ENCODE peak calls at places on chromosomes 11 and 22, in five cellular contexts. V, S, M, O and Z are unnamed samples.

GRCh38 chr11:121365304-121365703 is 72.7 kb downstream of the SC5D start:
- DNase-seq in M (no peak), V (no peak), O (no peak), S (no peak), Z (no peak)

GRCh38 chr22:37133304-37134018 is 16.3 kb downstream of the IL2RB start:
- DNase-seq in O (no peak), V (no peak), M (no peak), S (no peak), Z (no peak)

GRCh38 chr11:72752088-72752914 is at the start of gene ARAP1:
- DNase-seq in O (peak; percentile 68), S (peak; percentile 66), V (peak; percentile 81), M (peak; percentile 82), Z (peak; percentile 69)

GRCh38 chr22:46929046-46929688 is 166.7 kb downstream of the TBC1D22A start:
- DNase-seq in V (no peak), O (no peak), S (no peak), M (no peak), Z (no peak)

GRCh38 chr11:33930317-33931021 is 38.6 kb upstream of the LMO2 start:
- DNase-seq in V (peak; percentile 89), S (peak; percentile 27), O (peak; percentile 54), M (peak; percentile 38), Z (peak; percentile 77)

GRCh38 chr22:30947163-30947820 is 21.3 kb downstream of the MORC2 start:
- DNase-seq in S (no peak), M (no peak), O (peak; percentile 80), V (no peak), Z (no peak)

GRCh38 chr11:65710424-65710823 is 1.6 kb upstream of the KAT5 start:
- DNase-seq in M (no peak), V (peak; percentile 14), S (no peak), O (peak; percentile 15), Z (no peak)

GRCh38 chr11:19728436-19728835 is 15.8 kb downstream of the NAV2 start:
- DNase-seq in S (no peak), O (no peak), V (peak; percentile 13), M (no peak), Z (no peak)

GRCh38 chr11:69449320-69450063 is 32.0 kb upstream of the LINC01488 start:
- DNase-seq in O (no peak), V (peak; percentile 68), M (peak; percentile 56), S (peak; percentile 37), Z (no peak)

GRCh38 chr11:14386895-14387480 is 28.0 kb upstream of the RRAS2 start:
- DNase-seq in O (no peak), S (no peak), M (no peak), V (peak; percentile 90), Z (no peak)

GRCh38 chr11:107928767-107929507 is 689 bp downstream of the RAB39A start:
- DNase-seq in M (no peak), O (no peak), S (peak; percentile 13), V (no peak), Z (no peak)

GRCh38 chr11:78339483-78339882 is 78.1 kb downstream of the GAB2 start:
- DNase-seq in O (no peak), M (no peak), V (no peak), S (no peak), Z (no peak)

DNA sequence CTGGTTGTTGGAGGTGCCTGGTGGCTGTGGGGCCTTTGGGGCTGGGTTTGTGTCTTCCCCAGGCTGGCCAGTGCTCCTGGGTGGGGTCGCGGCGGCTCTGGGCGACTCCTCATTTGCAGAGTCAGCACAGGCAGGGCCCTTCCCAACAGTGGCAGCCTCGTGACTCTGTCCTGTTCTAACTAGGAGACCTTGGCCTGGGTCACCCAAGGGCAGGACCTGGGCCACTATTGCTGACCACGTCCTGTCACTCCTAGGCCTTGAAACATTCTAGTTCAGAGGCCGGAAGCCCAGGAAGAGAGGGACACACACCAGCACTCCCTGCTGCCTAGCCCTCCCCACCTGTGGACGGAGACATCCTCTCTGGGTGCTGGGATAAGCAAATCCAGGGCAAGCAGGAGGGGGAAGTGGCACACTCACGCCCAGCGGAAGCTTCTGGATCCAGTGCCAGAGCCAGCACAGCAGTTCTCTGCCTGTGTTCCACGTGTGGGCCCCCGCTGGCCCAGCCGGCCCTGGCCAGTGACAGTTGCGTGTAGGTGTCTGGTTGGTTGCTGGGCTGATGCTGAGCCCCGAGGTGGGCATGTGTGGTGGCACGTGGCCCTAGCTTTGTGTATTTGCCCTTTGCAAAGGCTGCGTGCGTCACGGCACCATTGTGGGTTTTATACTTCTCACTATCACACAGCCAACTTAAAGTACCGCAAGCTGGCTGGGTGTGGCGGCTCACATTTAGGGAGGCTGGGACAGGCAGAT is 4.3 kb upstream of the CHID1 start:
- DNase-seq in M (peak; percentile 44), O (no peak), S (peak; percentile 58), V (no peak), Z (no peak)
- TF ChIP-seq CTCF in M (no peak), O (no peak), S (no peak), V (no peak), Z (no peak)

DNA sequence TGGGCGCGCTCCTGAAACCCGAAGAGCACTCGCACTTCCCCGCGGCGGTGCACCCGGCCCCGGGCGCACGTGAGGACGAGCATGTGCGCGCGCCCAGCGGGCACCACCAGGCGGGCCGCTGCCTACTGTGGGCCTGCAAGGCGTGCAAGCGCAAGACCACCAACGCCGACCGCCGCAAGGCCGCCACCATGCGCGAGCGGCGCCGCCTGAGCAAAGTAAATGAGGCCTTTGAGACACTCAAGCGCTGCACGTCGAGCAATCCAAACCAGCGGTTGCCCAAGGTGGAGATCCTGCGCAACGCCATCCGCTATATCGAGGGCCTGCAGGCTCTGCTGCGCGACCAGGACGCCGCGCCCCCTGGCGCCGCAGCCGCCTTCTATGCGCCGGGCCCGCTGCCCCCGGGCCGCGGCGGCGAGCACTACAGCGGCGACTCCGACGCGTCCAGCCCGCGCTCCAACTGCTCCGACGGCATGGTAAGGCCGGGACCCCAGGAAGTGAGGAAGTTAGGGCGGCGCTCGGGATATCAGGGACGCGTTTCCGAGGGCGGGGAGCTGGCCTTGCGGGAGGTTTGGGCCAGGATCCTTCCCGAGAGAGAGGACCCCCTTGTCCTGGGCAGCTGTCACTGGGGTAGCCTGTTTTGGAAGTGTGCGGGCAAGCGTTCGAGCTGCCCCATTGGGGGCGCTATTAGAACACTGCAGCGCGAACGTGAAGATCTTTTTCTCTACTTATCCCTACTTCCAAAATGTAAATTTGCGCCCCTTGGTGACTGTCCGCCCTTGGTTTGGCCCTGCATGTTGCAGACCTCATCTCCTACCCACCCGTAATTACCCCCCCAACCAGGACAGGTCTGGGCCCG is 797 bp downstream of the MYOD1 start:
- DNase-seq in M (no peak), S (peak; percentile 77), O (no peak), V (peak; percentile 40), Z (no peak)
- TF ChIP-seq CTCF in M (no peak), S (peak; percentile 66), O (peak; percentile 14), V (peak; percentile 20), Z (no peak)

DNA sequence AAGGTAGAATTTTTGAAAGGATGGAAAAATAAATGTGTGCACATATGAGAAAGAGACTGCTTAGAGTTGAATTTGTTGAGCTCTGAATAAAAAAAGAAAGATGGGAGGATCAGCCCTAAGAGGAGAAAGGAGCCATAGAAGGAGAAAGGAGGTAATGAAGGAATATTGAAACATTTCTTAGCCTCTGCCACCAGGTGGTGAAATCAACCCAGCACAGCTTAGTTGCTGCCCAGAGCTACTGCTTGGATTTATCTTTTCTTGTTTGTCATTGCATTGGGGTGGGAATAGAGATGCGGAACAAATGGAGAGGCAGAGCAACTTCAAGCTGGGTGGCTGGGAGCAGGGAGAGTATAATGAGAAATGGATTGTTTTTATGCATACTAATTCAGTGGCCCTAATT is 80.4 kb downstream of the SERGEF start:
- DNase-seq in S (no peak), M (no peak), O (no peak), V (no peak), Z (no peak)
- TF ChIP-seq CTCF in S (no peak), M (no peak), O (no peak), V (peak; percentile 15), Z (no peak)

DNA sequence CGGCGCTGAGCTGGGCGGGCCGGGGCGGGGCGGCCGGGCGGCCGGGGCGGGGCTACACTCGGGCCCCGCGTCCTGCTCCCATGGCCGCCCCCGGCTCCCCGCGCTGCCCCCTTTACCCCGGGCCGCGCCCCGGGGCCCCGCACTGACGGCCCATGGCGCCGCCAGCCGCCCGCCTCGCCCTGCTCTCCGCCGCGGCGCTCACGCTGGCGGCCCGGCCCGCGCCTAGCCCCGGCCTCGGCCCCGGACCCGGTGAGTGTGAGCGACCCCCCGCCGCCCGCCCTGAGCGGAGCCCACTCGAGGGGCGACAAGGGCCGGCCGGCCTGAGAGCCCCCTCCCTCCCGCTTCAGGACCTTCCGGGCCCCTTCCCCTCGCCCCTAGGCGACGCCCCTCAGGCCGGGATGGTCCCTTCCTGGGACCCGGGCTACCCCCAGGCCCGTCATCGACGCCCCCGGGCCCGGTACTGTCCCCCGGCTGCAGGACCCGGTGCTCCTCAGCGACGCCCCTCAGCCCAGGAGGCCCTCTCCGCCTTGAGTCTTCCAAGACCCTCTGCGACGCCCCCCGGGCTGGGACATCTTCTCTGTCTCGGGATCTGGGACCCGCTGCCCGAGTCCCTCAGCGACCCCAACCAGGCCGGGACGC is at the start of gene KREMEN1:
- DNase-seq in O (no peak), V (no peak), M (no peak), S (no peak), Z (no peak)
- TF ChIP-seq CTCF in O (no peak), V (no peak), M (no peak), S (no peak), Z (no peak)

GRCh38 chr11:77115181-77115611 is 12.6 kb downstream of the OMP start:
- DNase-seq in S (no peak), M (no peak), O (no peak), V (no peak), Z (no peak)
- TF ChIP-seq CTCF in S (no peak), M (no peak), O (peak; percentile 17), V (no peak), Z (peak; percentile 20)

GRCh38 chr11:67483498-67483798 is 622 bp downstream of the AIP start:
- DNase-seq in O (no peak), S (no peak), V (no peak), M (no peak), Z (no peak)

GRCh38 chr11:67482275-67482735 is 521 bp upstream of the AIP start:
- DNase-seq in O (no peak), S (no peak), V (no peak), M (no peak), Z (no peak)

GRCh38 chr11:67483901-67484665 is 1.3 kb downstream of the AIP start:
- DNase-seq in M (no peak), V (no peak), O (no peak), S (no peak), Z (no peak)

GRCh38 chr11:67484847-67485311 is 2.1 kb downstream of the AIP start:
- DNase-seq in M (no peak), O (no peak), S (no peak), V (no peak), Z (no peak)

GRCh38 chr11:67482736-67483497 is at the start of gene AIP:
- DNase-seq in M (peak; percentile 98), O (peak; percentile 95), V (peak; percentile 98), S (peak; percentile 98), Z (peak; percentile 98)
- TF ChIP-seq CTCF in M (no peak), O (peak; percentile 3), V (peak; percentile 12), S (peak; percentile 24), Z (peak; percentile 15)